ENCODE peak calls at places on chromosomes 5 and 9, in five cellular contexts. X is mucosa of descending colon; A is fibroblast of lung; K is CD8-positive, alpha-beta T cell; O is NCI-H510A treated with DMSO at 0.1 percent for 48 hours. E is an unnamed sample.

GRCh38 chr5:149273950-149274349 is 2.3 kb downstream of the AFAP1L1 start:
- DNase-seq in X (no peak), K (no peak), A (no peak), O (peak), E (no peak)

GRCh38 chr5:52560366-52560765 is 227.3 kb upstream of the ITGA1 start:
- DNase-seq in A (no peak), X (no peak), O (peak), K (no peak), E (no peak)

GRCh38 chr5:87722286-87722685 is 309.6 kb upstream of the CCNH start:
- DNase-seq in O (no peak), K (no peak), A (peak), X (no peak), E (no peak)

GRCh38 chr5:180609386-180609785 is 18.1 kb upstream of the SCGB3A1 start:
- DNase-seq in O (no peak), A (no peak), K (no peak), X (no peak), E (no peak)

GRCh38 chr5:9284781-9285307 is 261.0 kb downstream of the SEMA5A start:
- DNase-seq in K (no peak), O (no peak), A (no peak), X (no peak), E (no peak)

GRCh38 chr9:71487046-71487445 is 281.3 kb downstream of the CEMIP2 start:
- DNase-seq in K (no peak), O (no peak), A (no peak), X (no peak), E (no peak)

GRCh38 chr9:89619739-89620138 is 14.9 kb downstream of the GADD45G start:
- DNase-seq in A (no peak), K (no peak), X (no peak), O (no peak), E (no peak)

GRCh38 chr5:69213513-69214215 is 21.0 kb upstream of the CDK7 start:
- DNase-seq in A (peak), X (no peak), O (no peak), K (no peak), E (no peak)

GRCh38 chr5:143249851-143250250 is 153.6 kb downstream of the NR3C1 start:
- DNase-seq in O (no peak), K (no peak), A (peak), X (no peak), E (peak)

GRCh38 chr5:89128097-89128496 is 245.1 kb upstream of the MEF2C start:
- DNase-seq in O (no peak), X (no peak), K (no peak), A (peak), E (no peak)

GRCh38 chr5:171897231-171897630 is 109.2 kb downstream of the FBXW11 start:
- DNase-seq in A (no peak), K (no peak), O (no peak), X (no peak), E (no peak)

E was measured in RCC 7860.